ENCODE peak calls at places on chromosomes 12 and 14, in four cellular contexts. One of them, this sample, is unnamed.

GRCh38 chr12:65189028-65189718 is 19.8 kb downstream of the LEMD3 start:
- DNase-seq in HL-60: no peak
- DNase-seq in GM12878: no peak
- DNase-seq in K562: no peak
- DNase-seq in this sample: no peak

GRCh38 chr12:54404061-54405004 is 14.7 kb downstream of the ITGA5 start:
- DNase-seq in HL-60: no peak
- DNase-seq in GM12878: no peak
- DNase-seq in K562: peak
- DNase-seq in this sample: no peak

GRCh38 chr12:76883826-76884225 is 5.0 kb upstream of the CSRP2 start:
- DNase-seq in HL-60: no peak
- DNase-seq in GM12878: no peak
- DNase-seq in K562: no peak
- DNase-seq in this sample: no peak

GRCh38 chr12:58639323-58639934 is 280.9 kb downstream of the LRIG3 start:
- DNase-seq in HL-60: no peak
- DNase-seq in GM12878: no peak
- DNase-seq in K562: no peak
- DNase-seq in this sample: no peak

GRCh38 chr14:60093088-60093487 is 1.4 kb downstream of the PCNX4 start:
- DNase-seq in HL-60: no peak
- DNase-seq in GM12878: no peak
- DNase-seq in K562: no peak
- DNase-seq in this sample: no peak

GRCh38 chr12:68800294-68800693 is 7.7 kb upstream of the MDM2 start:
- DNase-seq in HL-60: no peak
- DNase-seq in GM12878: no peak
- DNase-seq in K562: no peak
- DNase-seq in this sample: no peak

GRCh38 chr12:115305275-115305674 is 621.3 kb upstream of the TBX3 start:
- DNase-seq in HL-60: no peak
- DNase-seq in GM12878: no peak
- DNase-seq in K562: no peak
- DNase-seq in this sample: no peak

GRCh38 chr14:70731447-70732239 is 77.7 kb downstream of the MAP3K9 start:
- DNase-seq in HL-60: no peak
- DNase-seq in GM12878: no peak
- DNase-seq in K562: no peak
- DNase-seq in this sample: no peak

GRCh38 chr12:73421832-73422231 is 1115.8 kb upstream of the ATXN7L3B start:
- DNase-seq in HL-60: no peak
- DNase-seq in GM12878: no peak
- DNase-seq in K562: no peak
- DNase-seq in this sample: no peak

GRCh38 chr12:104764225-104765073 is 193.6 kb downstream of the SLC41A2 start:
- DNase-seq in HL-60: no peak
- DNase-seq in GM12878: peak
- DNase-seq in K562: no peak
- DNase-seq in this sample: no peak

GRCh38 chr12:89671469-89671868 is 37.2 kb downstream of the ATP2B1 start:
- DNase-seq in HL-60: no peak
- DNase-seq in GM12878: no peak
- DNase-seq in K562: no peak
- DNase-seq in this sample: no peak

GRCh38 chr12:89390802-89391673 is 38.7 kb upstream of the DUSP6 start:
- DNase-seq in HL-60: no peak
- DNase-seq in GM12878: no peak
- DNase-seq in K562: no peak
- DNase-seq in this sample: no peak

GRCh38 chr12:674272-674781 is 11.1 kb upstream of the NINJ2 start:
- DNase-seq in HL-60: no peak
- DNase-seq in GM12878: peak
- DNase-seq in K562: no peak
- DNase-seq in this sample: no peak
- TF ChIP-seq SPI1 in HL-60: no peak
- TF ChIP-seq SPI1 in GM12878: no peak
- TF ChIP-seq SPI1 in K562: no peak
- TF ChIP-seq SPI1 in this sample: peak

DNA sequence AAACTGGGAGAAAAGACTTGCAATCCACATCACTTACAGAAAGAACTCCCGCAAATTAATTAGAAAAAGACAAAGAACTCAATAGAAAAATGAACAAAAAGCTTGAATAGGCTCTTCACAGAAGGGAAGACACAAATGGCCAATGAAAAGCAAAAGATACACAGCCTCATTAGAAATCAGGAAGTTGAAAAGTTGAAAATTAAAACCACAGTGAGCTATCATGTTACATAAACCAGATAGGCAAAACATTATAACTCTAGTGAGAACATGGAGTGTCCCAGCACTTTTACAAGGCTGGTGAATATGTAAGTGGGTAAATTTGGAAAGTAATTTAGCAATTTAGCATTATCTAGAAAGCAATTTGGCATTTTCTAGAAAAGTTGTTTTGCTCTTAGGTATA is 158.4 kb upstream of the RASSF8 start:
- DNase-seq in HL-60: no peak
- DNase-seq in GM12878: no peak
- DNase-seq in K562: no peak
- DNase-seq in this sample: no peak
- TF ChIP-seq SPI1 in HL-60: peak
- TF ChIP-seq SPI1 in GM12878: no peak
- TF ChIP-seq SPI1 in K562: no peak
- TF ChIP-seq SPI1 in this sample: no peak

DNA sequence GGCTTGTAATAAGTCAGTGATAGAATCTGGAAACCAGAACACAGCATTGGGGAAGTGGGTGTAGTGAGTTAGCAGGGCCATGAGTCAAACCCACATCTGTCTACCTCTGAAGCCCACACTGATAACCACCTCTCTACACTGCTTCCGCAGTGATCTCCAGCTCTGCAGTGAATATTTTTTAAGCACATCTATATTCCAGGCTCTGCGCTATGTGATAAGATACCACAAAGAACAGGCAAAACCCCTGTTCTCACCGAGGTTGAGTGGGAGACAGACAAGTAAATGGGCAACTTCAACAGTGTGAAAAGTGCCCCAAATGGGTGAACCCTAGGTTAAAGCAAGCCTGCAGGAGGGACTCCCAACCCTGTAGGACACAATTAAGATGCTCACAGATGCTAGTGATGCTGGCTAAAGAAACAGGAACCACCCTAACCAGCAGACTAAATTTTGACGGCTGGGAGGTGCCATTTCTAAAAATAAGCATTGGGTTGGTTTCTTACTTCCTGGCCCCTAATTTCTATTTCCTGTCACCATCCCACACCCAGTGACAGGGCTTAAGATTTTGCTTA is 375.0 kb downstream of the DPF3 start:
- DNase-seq in HL-60: no peak
- DNase-seq in GM12878: peak
- DNase-seq in K562: no peak
- DNase-seq in this sample: peak
- TF ChIP-seq SPI1 in HL-60: peak
- TF ChIP-seq SPI1 in GM12878: peak
- TF ChIP-seq SPI1 in K562: peak
- TF ChIP-seq SPI1 in this sample: peak

DNA sequence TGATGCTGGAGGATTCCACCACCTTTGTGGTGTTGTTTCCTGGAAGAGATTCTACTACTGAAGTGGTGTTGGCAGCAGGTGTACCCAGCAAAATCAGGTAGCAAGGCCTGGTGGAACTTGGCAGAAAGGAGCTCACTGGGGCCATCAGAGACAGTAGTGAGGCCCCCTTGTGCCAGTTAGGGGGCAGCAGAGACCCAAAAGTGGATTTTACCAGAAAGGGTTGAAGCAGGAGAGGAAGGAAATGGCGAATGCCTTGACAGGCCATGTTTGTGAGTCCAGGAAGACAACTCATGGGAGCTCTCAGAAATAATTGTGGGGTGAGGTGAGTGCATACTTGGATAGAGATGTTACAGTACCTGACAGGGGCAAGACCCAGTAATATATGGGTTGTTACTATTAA is 137.7 kb upstream of the FGD4 start:
- DNase-seq in HL-60: no peak
- DNase-seq in GM12878: no peak
- DNase-seq in K562: no peak
- DNase-seq in this sample: no peak
- TF ChIP-seq SPI1 in HL-60: no peak
- TF ChIP-seq SPI1 in GM12878: no peak
- TF ChIP-seq SPI1 in K562: no peak
- TF ChIP-seq SPI1 in this sample: no peak

GRCh38 chr14:37061697-37062096 is 110.7 kb downstream of the SLC25A21 start:
- DNase-seq in HL-60: no peak
- DNase-seq in GM12878: no peak
- DNase-seq in K562: no peak
- DNase-seq in this sample: no peak
- TF ChIP-seq SPI1 in HL-60: no peak
- TF ChIP-seq SPI1 in GM12878: no peak
- TF ChIP-seq SPI1 in K562: no peak
- TF ChIP-seq SPI1 in this sample: no peak